ENCODE peak calls at places on chromosomes 1 and 21, in nine cellular contexts. D is body of pancreas, C is right lobe of liver, Y is uterus, E is heart left ventricle, A is A549, T is stomach, G is IMR-90, V is prostate gland. P is an unnamed sample.

GRCh38 chr1:42422672-42423236 is 33.1 kb downstream of the ZMYND12 start:
- DNase-seq in D (no peak), C (no peak), Y (no peak), E (no peak), A (no peak), T (no peak), G (no peak), V (no peak), P (no peak)

GRCh38 chr1:165134431-165134830 is 222.1 kb downstream of the LMX1A start:
- DNase-seq in D (no peak), C (no peak), Y (no peak), E (no peak), A (no peak), T (no peak), G (no peak), V (no peak), P (no peak)

GRCh38 chr1:91789273-91789997 is 96.5 kb downstream of the TGFBR3 start:
- DNase-seq in D (no peak), C (no peak), Y (no peak), E (no peak), A (no peak), T (no peak), G (no peak), V (no peak), P (no peak)

GRCh38 chr21:41852929-41853320 is 26.2 kb downstream of the PRDM15 start:
- DNase-seq in D (no peak), C (no peak), Y (no peak), E (no peak), A (no peak), T (no peak), G (no peak), V (no peak), P (no peak)

GRCh38 chr1:75908717-75909152 is 23.5 kb downstream of the ASB17 start:
- DNase-seq in D (no peak), C (no peak), Y (no peak), E (no peak), A (peak), T (no peak), G (peak), V (no peak), P (no peak)

GRCh38 chr1:180854001-180854400 is 58.7 kb upstream of the KIAA1614 start:
- DNase-seq in D (no peak), C (no peak), Y (no peak), E (no peak), A (no peak), T (no peak), G (no peak), V (no peak), P (no peak)

GRCh38 chr1:226975909-226976670 is 36.0 kb downstream of the COQ8A start:
- DNase-seq in D (no peak), C (no peak), Y (no peak), E (no peak), A (no peak), T (no peak), G (no peak), V (no peak), P (no peak)

GRCh38 chr1:247906504-247907047 is 11.2 kb downstream of the OR2W3 start:
- DNase-seq in D (no peak), C (no peak), Y (no peak), E (no peak), A (no peak), T (no peak), G (peak), V (no peak), P (no peak)

GRCh38 chr1:2610036-2610720 is 22.6 kb downstream of the MMEL1 start:
- DNase-seq in D (no peak), C (no peak), Y (no peak), E (no peak), A (no peak), T (no peak), G (no peak), V (no peak), P (peak)

GRCh38 chr1:169925505-169926482 is 32.1 kb upstream of the SCYL3 start:
- DNase-seq in D (no peak), C (no peak), Y (no peak), E (no peak), A (no peak), T (no peak), G (no peak), V (no peak), P (no peak)

GRCh38 chr1:44949286-44949685 is 37.1 kb downstream of the EIF2B3 start:
- DNase-seq in D (no peak), C (no peak), Y (no peak), E (no peak), A (no peak), T (no peak), G (no peak), V (no peak), P (no peak)

GRCh38 chr1:220386494-220387195 is 114.4 kb upstream of the RAB3GAP2 start:
- DNase-seq in D (no peak), C (no peak), Y (no peak), E (no peak), A (no peak), T (no peak), G (no peak), V (no peak), P (no peak)

GRCh38 chr1:169957884-169958283 is 64.2 kb upstream of the SCYL3 start:
- DNase-seq in D (no peak), C (no peak), Y (no peak), E (no peak), A (no peak), T (no peak), G (no peak), V (no peak), P (no peak)

GRCh38 chr1:2125375-2126211 is 69.0 kb downstream of the FAAP20 start:
- DNase-seq in D (no peak), C (peak), Y (no peak), E (no peak), A (no peak), T (no peak), G (no peak), V (no peak), P (no peak)

GRCh38 chr21:36610201-36610600 is 88.7 kb upstream of the SIM2 start:
- DNase-seq in D (no peak), C (no peak), Y (no peak), E (no peak), A (no peak), T (no peak), G (peak), V (no peak), P (no peak)

GRCh38 chr1:233599542-233600073 is 14.3 kb upstream of the KCNK1 start:
- DNase-seq in D (no peak), C (peak), Y (no peak), E (no peak), A (no peak), T (no peak), G (no peak), V (no peak), P (no peak)
- TF ChIP-seq POLR2A in D (no peak), C (no peak), Y (no peak), E (no peak), A (no peak), T (no peak), G (no peak), V (no peak), P (no peak)

GRCh38 chr1:25082995-25083394 is 149.3 kb downstream of the SYF2 start:
- DNase-seq in D (no peak), C (peak), Y (no peak), E (no peak), A (no peak), T (no peak), G (no peak), V (no peak), P (no peak)

GRCh38 chr1:25081496-25081895 is 150.8 kb downstream of the SYF2 start:
- DNase-seq in D (no peak), C (no peak), Y (no peak), E (no peak), A (no peak), T (no peak), G (no peak), V (no peak), P (no peak)

GRCh38 chr1:25080294-25081209 is 150.5 kb upstream of the RUNX3 start:
- DNase-seq in D (peak), C (peak), Y (no peak), E (no peak), A (no peak), T (no peak), G (peak), V (no peak), P (no peak)

GRCh38 chr1:25083481-25084345 is 148.6 kb downstream of the SYF2 start:
- DNase-seq in D (no peak), C (peak), Y (no peak), E (no peak), A (no peak), T (no peak), G (no peak), V (no peak), P (no peak)

GRCh38 chr1:25082216-25082899 is 149.9 kb downstream of the SYF2 start:
- DNase-seq in D (no peak), C (peak), Y (no peak), E (no peak), A (no peak), T (no peak), G (peak), V (no peak), P (no peak)
- H3K4me3 ChIP-seq in D (no peak), C (no peak), Y (no peak), E (no peak), A (no peak), T (no peak), G (no peak), V (no peak), P (no peak)

DNA sequence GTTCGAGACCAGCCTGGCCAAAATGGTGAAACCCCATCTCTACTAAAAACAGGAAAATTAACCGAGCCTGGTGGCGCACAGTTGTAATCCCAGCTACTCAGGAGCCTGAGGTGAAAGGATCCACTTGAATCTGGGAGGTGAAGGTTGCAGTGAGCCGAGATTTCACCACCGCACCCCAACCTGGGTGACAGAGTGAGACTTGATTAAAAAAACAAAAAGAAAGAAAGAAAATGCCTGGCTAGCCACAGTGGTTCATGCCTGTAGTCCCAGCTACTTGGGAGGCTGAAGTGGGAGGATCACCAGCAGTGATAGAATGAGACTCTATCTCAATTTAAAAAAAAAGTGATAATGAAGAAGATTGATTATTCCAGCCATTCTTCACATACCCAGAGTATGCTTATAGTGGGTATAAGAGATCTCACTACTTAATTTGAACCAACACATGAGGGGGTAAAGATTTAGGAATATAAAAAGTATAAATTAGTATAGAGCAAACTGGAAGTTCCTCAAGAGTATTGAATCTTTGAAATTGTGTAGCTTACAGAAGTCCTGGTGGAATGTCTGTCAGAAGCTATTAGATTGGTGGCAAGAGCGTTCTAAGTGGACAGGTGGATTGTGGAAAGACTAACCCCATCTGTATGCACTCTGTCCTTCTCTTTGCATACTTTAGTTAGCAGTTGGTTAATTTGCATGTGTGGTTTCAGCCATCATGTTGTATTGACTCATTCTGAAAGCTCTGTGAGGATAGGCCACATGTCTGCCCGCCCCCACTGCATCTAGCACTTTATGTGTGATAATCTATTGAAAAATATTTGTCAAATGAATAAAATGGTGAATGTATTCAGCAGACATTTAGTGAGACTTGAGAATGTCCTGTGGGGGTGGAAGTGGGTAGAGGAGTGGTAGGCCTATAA is 25.0 kb downstream of the RLF start:
- DNase-seq in D (no peak), C (no peak), Y (no peak), E (no peak), A (no peak), T (no peak), G (peak), V (no peak), P (no peak)
- TF ChIP-seq POLR2A in D (no peak), C (no peak), Y (no peak), E (no peak), A (no peak), T (no peak), G (no peak), V (no peak), P (no peak)

GRCh38 chr1:166875302-166875733 is 746 bp downstream of the TADA1 start:
- DNase-seq in D (no peak), C (no peak), Y (no peak), E (no peak), A (no peak), T (no peak), G (no peak), V (no peak), P (no peak)

GRCh38 chr1:166875734-166876539 is at the start of gene TADA1:
- DNase-seq in D (peak), C (peak), Y (peak), E (peak), A (peak), T (peak), G (peak), V (peak), P (peak)

GRCh38 chr1:166876540-166876838 is 425 bp upstream of the TADA1 start:
- DNase-seq in D (no peak), C (no peak), Y (no peak), E (no peak), A (no peak), T (no peak), G (no peak), V (no peak), P (no peak)

GRCh38 chr1:166870584-166870983 is 5.5 kb downstream of the TADA1 start:
- DNase-seq in D (no peak), C (peak), Y (no peak), E (no peak), A (no peak), T (no peak), G (no peak), V (no peak), P (no peak)

DNA sequence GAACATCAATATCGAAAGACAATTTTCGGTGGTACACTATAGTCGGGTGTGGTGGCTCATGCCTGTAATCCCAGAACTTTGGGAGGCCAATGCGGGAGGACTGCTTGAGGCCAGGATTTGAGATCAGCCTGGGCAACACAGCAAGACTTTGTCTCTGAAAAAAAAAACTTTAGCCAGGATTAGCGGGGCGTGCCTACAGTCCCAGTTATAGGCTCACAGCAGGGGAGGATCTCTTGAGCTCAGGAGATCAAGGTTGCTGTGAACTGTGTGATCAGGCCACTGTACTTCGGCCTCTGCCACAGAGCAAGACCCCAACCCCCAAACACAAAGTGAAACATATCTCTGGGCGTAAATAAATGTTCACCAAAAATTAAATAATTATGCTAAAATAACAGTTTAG is 1.6 kb downstream of the TADA1 start:
- DNase-seq in D (no peak), C (peak), Y (no peak), E (no peak), A (no peak), T (no peak), G (no peak), V (no peak), P (no peak)
- H3K4me3 ChIP-seq in D (no peak), C (peak), Y (no peak), E (no peak), A (no peak), T (no peak), G (no peak), V (no peak), P (no peak)

GRCh38 chr1:15430787-15431570 is 7.3 kb upstream of the CTRC start:
- DNase-seq in D (peak), C (peak), Y (peak), E (no peak), A (no peak), T (peak), G (peak), V (peak), P (peak)
- TF ChIP-seq POLR2A in D (no peak), C (no peak), Y (no peak), E (no peak), A (no peak), T (no peak), G (peak), V (no peak), P (no peak)